ENCODE peak calls at places on chromosomes 5 and 9, in four cellular contexts. B, W, N and E are unnamed samples.
A peak's percentile ranks its signal among the peaks of the same experiment; 100 is the strongest.

GRCh38 chr5:58458851-58459275 is 1.0 kb downstream of the PLK2 start:
- DNase-seq in W (no peak), N (no peak), B (no peak), E (no peak)

GRCh38 chr9:133774799-133775198 is 36.6 kb upstream of the SARDH start:
- DNase-seq in W (no peak), N (no peak), B (no peak), E (no peak)

GRCh38 chr5:178786859-178787499 is 56.5 kb upstream of the ZNF354A start:
- DNase-seq in W (no peak), B (no peak), N (no peak), E (no peak)

GRCh38 chr5:117623042-117623815 is 1048.6 kb upstream of the SEMA6A start:
- DNase-seq in B (no peak), W (no peak), N (no peak), E (no peak)

GRCh38 chr9:97293207-97293721 is 14.2 kb upstream of the CCDC180 start:
- DNase-seq in B (no peak), W (no peak), N (no peak), E (no peak)

GRCh38 chr5:3602713-3603502 is 7.3 kb downstream of the IRX1 start:
- DNase-seq in N (no peak), W (no peak), B (no peak), E (peak; percentile 42)

GRCh38 chr5:157470616-157471015 is 10.6 kb downstream of the NIPAL4 start:
- DNase-seq in W (no peak), B (no peak), N (no peak), E (no peak)

GRCh38 chr5:72152506-72152905 is 45.2 kb downstream of the MAP1B start:
- DNase-seq in B (no peak), W (no peak), N (no peak), E (no peak)

GRCh38 chr9:36815566-36816348 is 218.3 kb downstream of the PAX5 start:
- DNase-seq in B (no peak), W (no peak), N (no peak), E (no peak)

GRCh38 chr5:36683821-36684434 is 77.5 kb downstream of the SLC1A3 start:
- DNase-seq in W (no peak), N (no peak), B (peak; percentile 92), E (no peak)

GRCh38 chr9:110691002-110691549 is 22.5 kb downstream of the MUSK start:
- DNase-seq in B (no peak), N (no peak), W (no peak), E (no peak)

GRCh38 chr9:111099199-111100005 is 61.1 kb upstream of the LPAR1 start:
- DNase-seq in W (no peak), N (no peak), B (no peak), E (no peak)

GRCh38 chr9:123544007-123544827 is 188.2 kb downstream of the CRB2 start:
- DNase-seq in B (peak; percentile 29), N (no peak), W (no peak), E (peak; percentile 49)

GRCh38 chr5:156474251-156474650 is 147.3 kb downstream of the SGCD start:
- DNase-seq in B (peak; percentile 74), W (no peak), N (no peak), E (no peak)

GRCh38 chr5:116439891-116440290 is 134.7 kb downstream of the SEMA6A start:
- DNase-seq in W (no peak), B (no peak), N (no peak), E (no peak)

GRCh38 chr5:56148453-56148971 is 84.6 kb downstream of the ANKRD55 start:
- DNase-seq in N (no peak), B (no peak), W (peak; percentile 73), E (peak; percentile 55)

GRCh38 chr9:120928720-120929389 is 2.3 kb upstream of the TRAF1 start:
- DNase-seq in W (peak; percentile 87), B (peak; percentile 54), N (no peak), E (peak; percentile 83)

GRCh38 chr9:128412120-128412790 is 8.4 kb upstream of the CERCAM start:
- DNase-seq in W (peak; percentile 68), B (peak; percentile 95), N (no peak), E (peak; percentile 64)

GRCh38 chr5:139863855-139864558 is 68.4 kb downstream of the PSD2 start:
- DNase-seq in W (peak; percentile 71), B (peak; percentile 77), N (no peak), E (peak; percentile 83)

GRCh38 chr9:114852050-114852594 is 46.3 kb upstream of the TNFSF15 start:
- DNase-seq in W (no peak), N (no peak), B (peak; percentile 26), E (no peak)

GRCh38 chr9:6855860-6856259 is 98.1 kb downstream of the KDM4C start:
- DNase-seq in W (no peak), N (no peak), B (no peak), E (no peak)

GRCh38 chr5:138096363-138096762 is 12.5 kb downstream of the WNT8A start:
- DNase-seq in N (no peak), W (no peak), B (no peak), E (no peak)

GRCh38 chr5:82674718-82675117 is 396.6 kb upstream of the RPS23 start:
- DNase-seq in N (no peak), B (no peak), W (no peak), E (no peak)

GRCh38 chr9:88775559-88775958 is 215.7 kb upstream of the S1PR3 start:
- DNase-seq in W (no peak), N (no peak), B (no peak), E (no peak)